ENCODE peak calls at places on chromosomes 4 and X, in seven cellular contexts. N is iPS-NIHi11; Q is lower lobe of right lung; S is Calu3; F is effector CD4-positive, alpha-beta T cell; H is RCC 7860; U is endodermal cell. E is an unnamed sample.

GRCh38 chr4:8090312-8090711 is 68.3 kb downstream of the ABLIM2 start:
- DNase-seq in S (no peak), Q (no peak), H (peak), N (no peak), F (no peak), U (no peak), E (no peak)

GRCh38 chr4:171846232-171846631 is 33.0 kb downstream of the GALNTL6 start:
- DNase-seq in F (no peak), U (peak), S (peak), N (peak), H (no peak), Q (peak), E (no peak)

GRCh38 chr4:4919926-4920325 is 60.5 kb downstream of the MSX1 start:
- DNase-seq in Q (no peak), S (no peak), H (no peak), N (no peak), U (peak), F (no peak), E (no peak)

GRCh38 chrX:23390979-23391378 is 56.3 kb downstream of the PTCHD1 start:
- DNase-seq in S (no peak), H (no peak), U (no peak), F (no peak), N (no peak), Q (no peak), E (no peak)

GRCh38 chrX:11382935-11383334 is 89.7 kb downstream of the AMELX start:
- DNase-seq in F (no peak), N (no peak), H (no peak), S (no peak), U (no peak), Q (no peak), E (no peak)

GRCh38 chr4:138111462-138112000 is 130.6 kb downstream of the SLC7A11 start:
- DNase-seq in S (peak), H (peak), F (no peak), Q (no peak), N (no peak), U (peak), E (no peak)

GRCh38 chr4:146132445-146132844 is 43.1 kb upstream of the LSM6 start:
- DNase-seq in U (no peak), F (no peak), S (no peak), H (no peak), Q (no peak), N (no peak), E (peak)

GRCh38 chr4:23894021-23894420 is 4.2 kb upstream of the PPARGC1A start:
- DNase-seq in F (no peak), H (no peak), S (no peak), U (no peak), Q (no peak), N (no peak), E (no peak)

GRCh38 chrX:26918633-26919032 is 544.5 kb downstream of the PPP4R3C start:
- DNase-seq in N (peak), H (no peak), U (peak), Q (no peak), F (no peak), S (no peak), E (no peak)

GRCh38 chr4:73520821-73521220 is 39.3 kb downstream of the AFM start:
- DNase-seq in S (no peak), U (peak), F (no peak), H (no peak), Q (no peak), N (peak), E (no peak)

GRCh38 chrX:4570141-4570540 is 856.7 kb upstream of the PRKX start:
- DNase-seq in U (peak), N (no peak), F (no peak), Q (no peak), H (no peak), S (no peak), E (no peak)

GRCh38 chr4:7262134-7262533 is 69.8 kb downstream of the SORCS2 start:
- DNase-seq in Q (no peak), F (no peak), N (no peak), H (no peak), S (no peak), U (no peak), E (no peak)

GRCh38 chr4:169660929-169661328 is 40.6 kb downstream of the CLCN3 start:
- DNase-seq in Q (no peak), S (no peak), H (no peak), N (no peak), U (no peak), F (no peak), E (no peak)

GRCh38 chr4:113316879-113317278 is 267.4 kb downstream of the ANK2 start:
- DNase-seq in U (no peak), F (no peak), S (no peak), Q (no peak), H (no peak), N (no peak), E (no peak)

GRCh38 chrX:15107367-15107988 is 162.4 kb downstream of the ASB9 start:
- DNase-seq in H (no peak), N (no peak), U (no peak), Q (no peak), S (peak), F (no peak), E (no peak)

E was measured in epithelial cell of proximal tubule.